ENCODE peak calls at places on chromosomes 5 and 9, in four cellular contexts. C is CD8-positive, alpha-beta T cell; H is testis; A is upper lobe of left lung. I is an unnamed sample.

GRCh38 chr5:92064993-92065392 is 681.9 kb upstream of the ARRDC3 start:
- DNase-seq in H (no peak), A (no peak), C (no peak), I (no peak)

GRCh38 chr9:131254107-131254491 is 22.2 kb downstream of the FAM78A start:
- DNase-seq in H (no peak), A (no peak), C (no peak), I (peak; percentile 43)

GRCh38 chr5:78706825-78707224 is 58.3 kb upstream of the LHFPL2 start:
- DNase-seq in A (no peak), C (no peak), H (no peak), I (no peak)

GRCh38 chr9:133459476-133460404 is at the start of gene CACFD1:
- DNase-seq in H (peak; percentile 99), C (peak; percentile 77), A (peak; percentile 98), I (peak; percentile 100)

GRCh38 chr5:161098516-161098915 is 246.5 kb upstream of the ATP10B start:
- DNase-seq in H (no peak), C (no peak), A (no peak), I (no peak)

GRCh38 chr5:96661101-96661840 is 905 bp upstream of the CAST start:
- DNase-seq in H (peak; percentile 40), A (peak; percentile 63), C (peak; percentile 2), I (peak; percentile 9)

GRCh38 chr9:136312436-136312835 is 8.5 kb upstream of the CCDC187 start:
- DNase-seq in A (no peak), C (no peak), H (peak; percentile 40), I (peak; percentile 90)

GRCh38 chr5:31442253-31442820 is 89.6 kb downstream of the DROSHA start:
- DNase-seq in A (no peak), C (no peak), H (no peak), I (no peak)

GRCh38 chr9:792331-793260 is 48.9 kb upstream of the DMRT1 start:
- DNase-seq in A (peak; percentile 72), C (no peak), H (no peak), I (no peak)

GRCh38 chr5:104431946-104432345 is 869.4 kb upstream of the NUDT12 start:
- DNase-seq in H (no peak), C (no peak), A (no peak), I (no peak)

GRCh38 chr5:99879791-99880511 is 655.2 kb upstream of the FAM174A start:
- DNase-seq in A (no peak), H (no peak), C (no peak), I (no peak)

GRCh38 chr9:21017092-21017491 is 14.3 kb downstream of the HACD4 start:
- DNase-seq in C (no peak), H (no peak), A (no peak), I (no peak)

GRCh38 chr9:16425572-16425971 is 444.9 kb downstream of the BNC2 start:
- DNase-seq in H (no peak), C (no peak), A (no peak), I (no peak)

GRCh38 chr5:97764700-97765099 is 581.7 kb upstream of the RIOK2 start:
- DNase-seq in A (no peak), H (no peak), C (no peak), I (no peak)

GRCh38 chr5:8685704-8686103 is 816.8 kb downstream of the MTRR start:
- DNase-seq in C (no peak), H (no peak), A (no peak), I (peak; percentile 1)

GRCh38 chr5:14464661-14465060 is 116.9 kb upstream of the OTULINL start:
- DNase-seq in A (no peak), H (no peak), C (no peak), I (no peak)

GRCh38 chr5:171525086-171525485 is 105.6 kb downstream of the FGF18 start:
- DNase-seq in A (no peak), H (no peak), C (no peak), I (no peak)

GRCh38 chr9:77166193-77166592 is 11.1 kb upstream of the VPS13A start:
- DNase-seq in H (no peak), A (no peak), C (no peak), I (peak; percentile 51)

GRCh38 chr5:75081510-75081909 is 29.2 kb upstream of the GCNT4 start:
- DNase-seq in H (no peak), A (no peak), C (no peak), I (no peak)
- H3K36me3 ChIP-seq in H (no peaks in the 10 kb centered on the region), A (no peaks in the 10 kb centered on the region), C (no peaks in the 10 kb centered on the region), I (no peaks in the 10 kb centered on the region)

DNA sequence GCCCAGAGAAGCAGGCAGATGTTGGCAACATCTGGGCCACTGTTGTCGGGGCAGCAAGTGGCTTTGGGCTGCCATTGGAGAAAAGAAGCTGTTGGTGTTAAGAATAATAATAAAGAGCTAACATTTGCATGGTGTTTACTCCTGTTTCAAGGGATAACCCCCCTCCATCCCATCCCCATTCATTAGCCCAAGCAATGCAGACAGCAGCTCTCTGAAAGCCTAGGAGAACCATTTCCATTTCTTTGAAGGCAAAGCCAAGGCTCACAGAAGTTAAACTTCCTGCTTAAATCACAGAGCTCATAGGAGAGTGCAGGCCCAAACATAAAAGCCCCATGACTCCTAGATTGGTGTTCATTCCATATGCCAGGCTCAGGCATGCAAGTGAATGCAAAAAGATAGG is 175.4 kb downstream of the ASTN2 start:
- DNase-seq in A (no peak), H (no peak), C (no peak), I (no peak)
- H3K36me3 ChIP-seq in A (no peaks in the 10 kb centered on the region), H (no peaks in the 10 kb centered on the region), C (no peaks in the 10 kb centered on the region), I (no peaks in the 10 kb centered on the region)

GRCh38 chr5:151808451-151809169 is 36.9 kb downstream of the G3BP1 start:
- DNase-seq in H (no peak), C (no peak), A (no peak), I (no peak)

GRCh38 chr5:151812757-151813309 is 41.1 kb downstream of the G3BP1 start:
- DNase-seq in C (no peak), A (no peak), H (no peak), I (no peak)

GRCh38 chr5:151810907-151811306 is 39.2 kb downstream of the G3BP1 start:
- DNase-seq in A (no peak), C (no peak), H (no peak), I (no peak)

GRCh38 chr5:151811593-151812321 is 40.0 kb downstream of the G3BP1 start:
- DNase-seq in A (no peak), C (no peak), H (no peak), I (no peak)

GRCh38 chr5:151810449-151810848 is 38.7 kb downstream of the G3BP1 start:
- DNase-seq in H (no peak), A (no peak), C (no peak), I (no peak)
- H3K36me3 ChIP-seq in H (no peaks in the 10 kb centered on the region), A (no peaks in the 10 kb centered on the region), C (peaks cover 9% of the 10 kb centered on the region), I (peaks cover 19% of the 10 kb centered on the region)

DNA sequence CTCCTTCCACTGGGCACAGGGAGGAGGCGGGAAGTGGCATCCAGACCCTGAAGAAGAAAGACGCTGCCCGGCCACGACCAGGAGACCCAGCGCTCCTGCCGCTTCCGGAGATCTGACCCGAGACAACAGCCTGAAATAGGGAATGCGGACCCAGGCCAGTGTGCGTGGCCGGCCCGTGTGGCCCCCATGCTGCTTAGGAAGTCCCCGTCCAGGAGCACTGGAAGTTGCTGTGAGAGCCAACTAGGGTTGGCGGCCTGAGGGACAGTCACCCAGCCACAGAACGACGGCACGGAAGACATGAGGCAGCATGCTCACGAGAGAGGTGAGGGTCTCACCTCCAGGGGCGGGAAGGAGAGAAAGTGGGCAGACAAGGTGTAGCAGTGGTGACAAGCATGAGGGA is 17.0 kb downstream of the SH3GLB2 start:
- DNase-seq in C (no peak), H (no peak), A (no peak), I (peak; percentile 46)
- H3K36me3 ChIP-seq in C (peaks cover 36% of the 10 kb centered on the region), H (no peaks in the 10 kb centered on the region), A (peaks cover 26% of the 10 kb centered on the region), I (peaks cover 22% of the 10 kb centered on the region)